ENCODE peak calls at places on chromosomes 16 and 17, in four cellular contexts. G, J, M and K are unnamed samples.

GRCh38 chr16:1614226-1615102 is 2.3 kb downstream of the CRAMP1 start:
- DNase-seq in G (no peak), J (no peak), M (peak; percentile 31), K (peak; percentile 17)

GRCh38 chr17:66290097-66290722 is 12.2 kb upstream of the PRKCA start:
- DNase-seq in G (no peak), J (no peak), M (no peak), K (no peak)

GRCh38 chr17:8408371-8408770 is 10.7 kb upstream of the RNF222 start:
- DNase-seq in G (no peak), J (no peak), M (peak; percentile 49), K (peak; percentile 72)

GRCh38 chr16:17404903-17405691 is 65.7 kb downstream of the XYLT1 start:
- DNase-seq in G (peak; percentile 94), J (peak; percentile 97), M (no peak), K (peak; percentile 49)

GRCh38 chr17:37273419-37274051 is 102.2 kb upstream of the C17orf78 start:
- DNase-seq in G (no peak), J (no peak), M (no peak), K (no peak)

GRCh38 chr17:79923974-79924638 is 84.9 kb upstream of the CBX4 start:
- DNase-seq in G (no peak), J (no peak), M (peak; percentile 70), K (peak; percentile 82)

GRCh38 chr16:6247771-6248170 is 1084.9 kb upstream of the RBFOX1 start:
- DNase-seq in G (no peak), J (no peak), M (no peak), K (no peak)

GRCh38 chr17:9205520-9206159 is 184.3 kb downstream of the NTN1 start:
- DNase-seq in G (no peak), J (no peak), M (no peak), K (no peak)

GRCh38 chr16:83973077-83973476 is 5.0 kb downstream of the NECAB2 start:
- DNase-seq in G (no peak), J (no peak), M (no peak), K (no peak)

GRCh38 chr17:6914711-6915110 is 81.1 kb upstream of the ALOX12 start:
- DNase-seq in G (peak; percentile 42), J (no peak), M (no peak), K (no peak)

GRCh38 chr16:11379420-11379819 is 34.2 kb downstream of the RMI2 start:
- DNase-seq in G (no peak), J (peak; percentile 41), M (peak; percentile 54), K (no peak)

GRCh38 chr16:30464078-30464477 is 8.5 kb upstream of the ITGAL start:
- DNase-seq in G (no peak), J (no peak), M (no peak), K (no peak)

GRCh38 chr16:48194828-48195566 is 39.2 kb upstream of the ABCC12 start:
- DNase-seq in G (no peak), J (no peak), M (peak; percentile 35), K (no peak)

GRCh38 chr17:1796800-1797199 is 32.9 kb downstream of the SMYD4 start:
- DNase-seq in G (no peak), J (peak; percentile 71), M (no peak), K (no peak)

GRCh38 chr17:15488557-15488956 is 21.1 kb upstream of the CDRT4 start:
- DNase-seq in G (no peak), J (no peak), M (no peak), K (no peak)

GRCh38 chr17:63659850-63660249 is 37.6 kb downstream of the MAP3K3 start:
- DNase-seq in G (no peak), J (no peak), M (no peak), K (no peak)

GRCh38 chr17:66449418-66449977 is 147.1 kb downstream of the PRKCA start:
- DNase-seq in G (no peak), J (no peak), M (no peak), K (no peak)

GRCh38 chr16:69187891-69188451 is 1.0 kb downstream of the SNTB2 start:
- DNase-seq in G (no peak), J (peak; percentile 83), M (peak; percentile 43), K (peak; percentile 47)

GRCh38 chr16:9840761-9841665 is 341.2 kb downstream of the GRIN2A start:
- DNase-seq in G (peak; percentile 50), J (no peak), M (no peak), K (no peak)

GRCh38 chr17:63140255-63140654 is 174.2 kb downstream of the TANC2 start:
- DNase-seq in G (no peak), J (no peak), M (no peak), K (peak; percentile 32)

GRCh38 chr17:82645516-82645915 is 2.7 kb downstream of the WDR45B start:
- DNase-seq in G (no peak), J (no peak), M (no peak), K (no peak)

GRCh38 chr17:67157732-67158639 is 87.0 kb downstream of the HELZ start:
- DNase-seq in G (no peak), J (no peak), M (no peak), K (no peak)

GRCh38 chr17:80663783-80664206 is 119.2 kb downstream of the RPTOR start:
- DNase-seq in G (no peak), J (peak; percentile 88), M (no peak), K (peak; percentile 20)

GRCh38 chr17:33864758-33865229 is 390.3 kb upstream of the CCL2 start:
- DNase-seq in G (no peak), J (no peak), M (no peak), K (no peak)

GRCh38 chr17:45361451-45361850 is 44.6 kb upstream of the MAP3K14 start:
- DNase-seq in G (no peak), J (peak; percentile 42), M (no peak), K (no peak)

GRCh38 chr17:41500131-41500911 is 5.1 kb downstream of the KRT13 start:
- DNase-seq in G (no peak), J (no peak), M (no peak), K (no peak)

GRCh38 chr17:62562656-62563055 is 64.8 kb upstream of the MRC2 start:
- DNase-seq in G (no peak), J (no peak), M (no peak), K (peak; percentile 13)

GRCh38 chr17:21463204-21463661 is 87.1 kb downstream of the KCNJ12 start:
- DNase-seq in G (no peak), J (no peak), M (no peak), K (no peak)

GRCh38 chr16:48169896-48170295 is 14.1 kb upstream of the ABCC12 start:
- DNase-seq in G (no peak), J (no peak), M (no peak), K (no peak)

GRCh38 chr16:84359326-84359725 is 9.0 kb upstream of the ATP2C2 start:
- DNase-seq in G (no peak), J (no peak), M (no peak), K (no peak)

DNA sequence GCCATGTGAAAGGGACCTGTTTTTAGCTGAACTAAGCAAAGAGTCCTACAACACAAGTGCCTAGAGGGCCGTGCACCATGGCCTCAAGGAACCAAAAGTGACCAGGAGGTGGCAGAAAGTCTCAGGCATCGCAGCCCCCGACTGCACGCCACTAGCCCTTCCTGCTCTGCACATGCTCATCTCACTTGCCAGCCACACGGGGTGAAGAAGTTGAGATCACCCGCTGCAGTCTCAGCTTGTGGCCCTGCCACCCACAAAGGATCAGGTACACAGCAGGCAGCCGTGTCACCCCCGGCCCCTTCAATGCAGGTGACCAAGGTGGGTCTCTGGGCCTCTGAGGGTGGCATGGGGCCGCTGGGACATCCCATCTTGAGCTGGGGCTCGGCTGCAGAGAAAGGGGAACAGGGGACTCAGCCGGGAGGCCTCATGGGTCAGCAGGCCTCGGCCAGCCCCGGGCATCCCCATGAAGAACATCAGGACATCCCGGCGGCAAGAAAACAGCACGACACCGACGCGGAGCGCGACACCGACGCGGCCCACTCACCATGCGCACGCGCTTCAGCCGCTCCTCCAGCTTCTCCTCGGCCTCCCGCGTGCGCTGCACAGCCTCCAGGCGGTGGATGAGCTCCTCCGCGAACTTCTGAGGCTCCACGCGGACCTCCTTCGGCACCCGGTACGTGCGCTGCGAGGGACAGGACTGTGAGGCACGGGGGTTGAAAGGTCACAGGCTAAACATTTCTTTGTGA is 21.0 kb downstream of the PDIA2 start:
- DNase-seq in G (no peak), J (no peak), M (no peak), K (no peak)
- TF ChIP-seq POLR2AphosphoS5 in G (no peak), J (no peak), M (no peak), K (no peak)

GRCh38 chr17:57569021-57569420 is 176.1 kb downstream of the CCDC182 start:
- DNase-seq in G (no peak), J (no peak), M (no peak), K (no peak)

GRCh38 chr17:57567278-57567677 is 177.8 kb downstream of the CCDC182 start:
- DNase-seq in G (no peak), J (no peak), M (no peak), K (no peak)

GRCh38 chr17:57566724-57567123 is 178.4 kb downstream of the CCDC182 start:
- DNase-seq in G (no peak), J (no peak), M (no peak), K (no peak)

GRCh38 chr17:57569860-57570259 is 175.2 kb downstream of the CCDC182 start:
- DNase-seq in G (no peak), J (no peak), M (no peak), K (no peak)

DNA sequence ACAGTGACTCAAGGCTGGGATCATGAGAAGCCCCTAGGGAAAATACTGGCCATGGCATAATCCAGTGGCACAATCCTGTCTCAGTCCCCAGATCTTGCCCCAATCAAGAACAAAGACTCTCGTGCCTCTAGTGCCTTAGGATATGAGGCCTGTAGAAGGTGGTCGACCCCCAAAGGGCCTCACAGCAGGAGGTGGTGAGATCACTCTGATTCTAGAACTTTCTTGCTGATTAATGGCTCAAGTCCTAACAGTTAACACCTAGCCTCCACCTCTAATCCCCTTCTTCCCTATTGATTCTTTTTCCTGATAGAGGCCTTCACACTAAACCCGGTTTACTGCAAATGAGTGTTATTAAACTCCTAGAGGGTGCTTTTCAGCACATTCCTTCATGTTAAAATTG is 176.8 kb downstream of the CCDC182 start:
- DNase-seq in G (no peak), J (no peak), M (no peak), K (no peak)
- TF ChIP-seq EP300 in G (no peak), J (no peak), M (no peak), K (no peak)

GRCh38 chr16:75238132-75238852 is 13.1 kb downstream of the BCAR1 start:
- DNase-seq in G (peak; percentile 93), J (peak; percentile 96), M (peak; percentile 77), K (peak; percentile 62)
- TF ChIP-seq POLR2AphosphoS5 in G (peak; percentile 83), J (peak; percentile 74), M (no peak), K (peak; percentile 60)

GRCh38 chr17:52696362-52696761 is 537.8 kb upstream of the CA10 start:
- DNase-seq in G (no peak), J (no peak), M (no peak), K (no peak)
- TF ChIP-seq EP300 in G (no peak), J (no peak), M (no peak), K (no peak)

GRCh38 chr17:38451030-38451839 is 23.0 kb downstream of the ARHGAP23 start:
- DNase-seq in G (no peak), J (no peak), M (no peak), K (no peak)
- TF ChIP-seq POLR2AphosphoS5 in G (peak; percentile 43), J (no peak), M (peak; percentile 15), K (no peak)

GRCh38 chr17:38415250-38416194 is 12.7 kb upstream of the ARHGAP23 start:
- DNase-seq in G (no peak), J (no peak), M (no peak), K (peak; percentile 40)
- TF ChIP-seq EP300 in G (no peak), J (no peak), M (no peak), K (no peak)